ENCODE peak calls at places on chromosomes 11 and 22, in seven cellular contexts. Y, X, Q, K, N, I and S are unnamed samples.

GRCh38 chr11:60370811-60371297 is 7.5 kb upstream of the MS4A7 start:
- DNase-seq in X (no peak), K (no peak), I (no peak), Y (no peak), N (no peak), Q (no peak), S (no peak)

GRCh38 chr11:114416441-114416928 is 16.0 kb downstream of the RBM7 start:
- DNase-seq in K (peak; percentile 68), I (no peak), X (no peak), N (no peak), Y (no peak), Q (no peak), S (peak; percentile 76)

GRCh38 chr22:39150848-39151215 is 1.6 kb downstream of the CBX7 start:
- DNase-seq in Y (peak; percentile 62), K (no peak), Q (no peak), N (no peak), I (no peak), X (no peak), S (no peak)

GRCh38 chr22:23806837-23807236 is 20.1 kb downstream of the SMARCB1 start:
- DNase-seq in Y (no peak), Q (no peak), K (no peak), I (no peak), X (no peak), N (no peak), S (no peak)

GRCh38 chr22:45910928-45911467 is 66.0 kb downstream of the WNT7B start:
- DNase-seq in N (no peak), Y (no peak), I (no peak), K (no peak), X (no peak), Q (no peak), S (no peak)

GRCh38 chr22:21741059-21741458 is 5.5 kb upstream of the YPEL1 start:
- DNase-seq in N (no peak), Y (no peak), I (no peak), X (no peak), Q (no peak), K (no peak), S (no peak)

GRCh38 chr22:23289130-23289503 is 108.8 kb downstream of the BCR start:
- DNase-seq in N (no peak), K (no peak), X (no peak), Y (no peak), Q (no peak), I (no peak), S (no peak)

GRCh38 chr11:110077866-110078325 is 15.3 kb upstream of the ZC3H12C start:
- DNase-seq in I (peak; percentile 59), N (peak; percentile 87), K (peak; percentile 59), X (no peak), Y (no peak), Q (no peak), S (no peak)

GRCh38 chr11:117794772-117795629 is 2.0 kb downstream of the DSCAML1 start:
- DNase-seq in N (no peak), K (no peak), X (no peak), Y (no peak), Q (no peak), I (no peak), S (no peak)

GRCh38 chr11:23263466-23263865 is 403.2 kb upstream of the CCDC179 start:
- DNase-seq in K (no peak), N (no peak), I (no peak), Y (no peak), X (no peak), Q (no peak), S (no peak)

GRCh38 chr22:36981247-36981775 is 37.9 kb downstream of the TST start:
- DNase-seq in K (no peak), Y (no peak), X (no peak), N (no peak), Q (no peak), I (no peak), S (no peak)

GRCh38 chr11:17603056-17603825 is 56.2 kb downstream of the OTOG start:
- DNase-seq in Y (peak; percentile 50), N (no peak), K (no peak), X (no peak), Q (no peak), I (no peak), S (no peak)